ENCODE peak calls at places on chromosomes 12 and 14, in four cellular contexts. One of them, this sample, is unnamed. For H3K4me1, the result is how much of the 10 kb centered on the place peaks cover.

GRCh38 chr12:11794751-11795150 is 145.3 kb downstream of the ETV6 start:
- DNase-seq in left ventricle myocardium inferior: no peak
- DNase-seq in heart left ventricle: no peak
- DNase-seq in PC-9: no peak
- DNase-seq in this sample: no peak

GRCh38 chr12:5063149-5063548 is 19.5 kb downstream of the KCNA5 start:
- DNase-seq in left ventricle myocardium inferior: no peak
- DNase-seq in heart left ventricle: no peak
- DNase-seq in PC-9: no peak
- DNase-seq in this sample: no peak

GRCh38 chr14:72476657-72477499 is 417.0 kb downstream of the DPF3 start:
- DNase-seq in left ventricle myocardium inferior: peak
- DNase-seq in heart left ventricle: peak
- DNase-seq in PC-9: no peak
- DNase-seq in this sample: no peak

GRCh38 chr12:26124491-26125450 is at the start of gene BHLHE41:
- DNase-seq in left ventricle myocardium inferior: peak
- DNase-seq in heart left ventricle: peak
- DNase-seq in PC-9: peak
- DNase-seq in this sample: peak

GRCh38 chr14:36363704-36364103 is 43.3 kb upstream of the MBIP start:
- DNase-seq in left ventricle myocardium inferior: no peak
- DNase-seq in heart left ventricle: no peak
- DNase-seq in PC-9: no peak
- DNase-seq in this sample: no peak

GRCh38 chr14:26870722-26871121 is 272.9 kb upstream of the NOVA1 start:
- DNase-seq in left ventricle myocardium inferior: no peak
- DNase-seq in heart left ventricle: no peak
- DNase-seq in PC-9: no peak
- DNase-seq in this sample: no peak

GRCh38 chr12:52022841-52023181 is 16.1 kb downstream of the TAMALIN start:
- DNase-seq in left ventricle myocardium inferior: no peak
- DNase-seq in heart left ventricle: peak
- DNase-seq in PC-9: peak
- DNase-seq in this sample: no peak

GRCh38 chr14:106442857-106443256 is 916.5 kb downstream of the TMEM121 start:
- DNase-seq in left ventricle myocardium inferior: no peak
- DNase-seq in heart left ventricle: no peak
- DNase-seq in PC-9: no peak
- DNase-seq in this sample: no peak

GRCh38 chr12:124321556-124322270 is 26.8 kb downstream of the RFLNA start:
- DNase-seq in left ventricle myocardium inferior: no peak
- DNase-seq in heart left ventricle: no peak
- DNase-seq in PC-9: no peak
- DNase-seq in this sample: no peak

GRCh38 chr12:50647479-50647878 is 116.4 kb upstream of the ATF1 start:
- DNase-seq in left ventricle myocardium inferior: no peak
- DNase-seq in heart left ventricle: no peak
- DNase-seq in PC-9: peak
- DNase-seq in this sample: peak

GRCh38 chr14:58620011-58620410 is 17.8 kb upstream of the DACT1 start:
- DNase-seq in left ventricle myocardium inferior: no peak
- DNase-seq in heart left ventricle: no peak
- DNase-seq in PC-9: no peak
- DNase-seq in this sample: no peak

GRCh38 chr12:45644521-45644920 is 85.0 kb upstream of the ARID2 start:
- DNase-seq in left ventricle myocardium inferior: no peak
- DNase-seq in heart left ventricle: no peak
- DNase-seq in PC-9: no peak
- DNase-seq in this sample: no peak

GRCh38 chr12:113347107-113347506 is 11.3 kb upstream of the PLBD2 start:
- DNase-seq in left ventricle myocardium inferior: no peak
- DNase-seq in heart left ventricle: no peak
- DNase-seq in PC-9: no peak
- DNase-seq in this sample: no peak

GRCh38 chr12:122137681-122138080 is 36.3 kb downstream of the IL31 start:
- DNase-seq in left ventricle myocardium inferior: no peak
- DNase-seq in heart left ventricle: no peak
- DNase-seq in PC-9: no peak
- DNase-seq in this sample: no peak

GRCh38 chr12:127125607-127126259 is 1141.2 kb upstream of the TMEM132C start:
- DNase-seq in left ventricle myocardium inferior: no peak
- DNase-seq in heart left ventricle: no peak
- DNase-seq in PC-9: peak
- DNase-seq in this sample: no peak

GRCh38 chr12:19419086-19419485 is 20.2 kb upstream of the AEBP2 start:
- DNase-seq in left ventricle myocardium inferior: no peak
- DNase-seq in heart left ventricle: no peak
- DNase-seq in PC-9: no peak
- DNase-seq in this sample: no peak

GRCh38 chr12:112961074-112961473 is 17.2 kb upstream of the OAS2 start:
- DNase-seq in left ventricle myocardium inferior: no peak
- DNase-seq in heart left ventricle: no peak
- DNase-seq in PC-9: no peak
- DNase-seq in this sample: no peak

GRCh38 chr12:114769634-114770033 is 85.7 kb upstream of the TBX3 start:
- DNase-seq in left ventricle myocardium inferior: no peak
- DNase-seq in heart left ventricle: no peak
- DNase-seq in PC-9: no peak
- DNase-seq in this sample: no peak

GRCh38 chr12:115423546-115423987 is 739.6 kb upstream of the TBX3 start:
- DNase-seq in left ventricle myocardium inferior: no peak
- DNase-seq in heart left ventricle: no peak
- DNase-seq in PC-9: no peak
- DNase-seq in this sample: no peak

GRCh38 chr14:92436115-92436776 is 77.3 kb upstream of the RIN3 start:
- DNase-seq in left ventricle myocardium inferior: no peak
- DNase-seq in heart left ventricle: no peak
- DNase-seq in PC-9: no peak
- DNase-seq in this sample: no peak

GRCh38 chr12:38586652-38587219 is 270.2 kb downstream of the ALG10B start:
- DNase-seq in left ventricle myocardium inferior: no peak
- DNase-seq in heart left ventricle: no peak
- DNase-seq in PC-9: no peak
- DNase-seq in this sample: no peak

GRCh38 chr12:38589310-38589632 is 272.7 kb downstream of the ALG10B start:
- DNase-seq in left ventricle myocardium inferior: no peak
- DNase-seq in heart left ventricle: no peak
- DNase-seq in PC-9: no peak
- DNase-seq in this sample: no peak

GRCh38 chr12:38588618-38589309 is 272.2 kb downstream of the ALG10B start:
- DNase-seq in left ventricle myocardium inferior: no peak
- DNase-seq in heart left ventricle: no peak
- DNase-seq in PC-9: no peak
- DNase-seq in this sample: no peak

GRCh38 chr12:38587594-38587993 is 271.0 kb downstream of the ALG10B start:
- DNase-seq in left ventricle myocardium inferior: no peak
- DNase-seq in heart left ventricle: no peak
- DNase-seq in PC-9: no peak
- DNase-seq in this sample: no peak

DNA sequence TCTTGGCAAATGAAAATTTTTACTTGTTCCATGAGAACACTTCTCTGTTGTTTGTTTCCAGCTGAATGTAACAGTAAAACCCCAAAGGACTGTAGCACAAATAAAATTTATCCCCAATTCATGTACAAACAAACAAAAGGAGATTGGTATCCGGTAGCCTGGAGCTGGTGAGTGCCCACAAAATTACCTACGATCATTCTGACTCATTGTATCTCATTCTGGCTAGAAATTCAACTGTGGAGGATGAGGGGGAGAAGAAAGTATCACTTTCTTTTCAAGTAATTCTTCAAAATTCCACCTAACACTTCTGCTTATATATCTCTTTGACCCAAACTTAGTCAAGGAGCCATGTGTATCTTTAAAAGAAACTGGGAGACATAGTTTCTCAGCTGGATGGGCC is 268.5 kb downstream of the ALG10B start:
- DNase-seq in left ventricle myocardium inferior: no peak
- DNase-seq in heart left ventricle: no peak
- DNase-seq in PC-9: no peak
- DNase-seq in this sample: no peak
- H3K4me1 ChIP-seq in left ventricle myocardium inferior: under half
- H3K4me1 ChIP-seq in heart left ventricle: under half
- H3K4me1 ChIP-seq in PC-9: under half
- H3K4me1 ChIP-seq in this sample: under half

DNA sequence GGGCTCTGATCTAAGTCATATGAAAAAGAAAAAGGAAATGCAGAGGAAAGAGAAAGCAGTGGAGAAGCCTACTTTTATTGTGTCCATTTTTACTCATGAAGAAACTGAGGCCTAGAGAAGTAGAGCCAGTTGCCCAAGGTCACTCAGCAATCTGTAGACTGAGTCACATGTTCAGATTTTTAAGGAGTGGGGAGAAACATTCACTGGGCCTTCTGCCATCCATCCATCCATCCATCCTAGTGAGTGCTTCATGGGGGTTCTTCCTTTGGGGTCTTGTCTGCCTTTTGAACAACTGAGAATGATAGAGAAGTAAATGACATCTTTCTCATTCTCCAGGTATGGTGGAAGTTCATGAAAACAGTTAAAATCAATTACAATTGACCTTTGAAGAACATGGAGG is 233.6 kb upstream of the SRRM4 start:
- DNase-seq in left ventricle myocardium inferior: no peak
- DNase-seq in heart left ventricle: no peak
- DNase-seq in PC-9: no peak
- DNase-seq in this sample: no peak
- H3K27ac ChIP-seq in left ventricle myocardium inferior: no peak
- H3K27ac ChIP-seq in heart left ventricle: no peak
- H3K27ac ChIP-seq in PC-9: no peak
- H3K27ac ChIP-seq in this sample: no peak

DNA sequence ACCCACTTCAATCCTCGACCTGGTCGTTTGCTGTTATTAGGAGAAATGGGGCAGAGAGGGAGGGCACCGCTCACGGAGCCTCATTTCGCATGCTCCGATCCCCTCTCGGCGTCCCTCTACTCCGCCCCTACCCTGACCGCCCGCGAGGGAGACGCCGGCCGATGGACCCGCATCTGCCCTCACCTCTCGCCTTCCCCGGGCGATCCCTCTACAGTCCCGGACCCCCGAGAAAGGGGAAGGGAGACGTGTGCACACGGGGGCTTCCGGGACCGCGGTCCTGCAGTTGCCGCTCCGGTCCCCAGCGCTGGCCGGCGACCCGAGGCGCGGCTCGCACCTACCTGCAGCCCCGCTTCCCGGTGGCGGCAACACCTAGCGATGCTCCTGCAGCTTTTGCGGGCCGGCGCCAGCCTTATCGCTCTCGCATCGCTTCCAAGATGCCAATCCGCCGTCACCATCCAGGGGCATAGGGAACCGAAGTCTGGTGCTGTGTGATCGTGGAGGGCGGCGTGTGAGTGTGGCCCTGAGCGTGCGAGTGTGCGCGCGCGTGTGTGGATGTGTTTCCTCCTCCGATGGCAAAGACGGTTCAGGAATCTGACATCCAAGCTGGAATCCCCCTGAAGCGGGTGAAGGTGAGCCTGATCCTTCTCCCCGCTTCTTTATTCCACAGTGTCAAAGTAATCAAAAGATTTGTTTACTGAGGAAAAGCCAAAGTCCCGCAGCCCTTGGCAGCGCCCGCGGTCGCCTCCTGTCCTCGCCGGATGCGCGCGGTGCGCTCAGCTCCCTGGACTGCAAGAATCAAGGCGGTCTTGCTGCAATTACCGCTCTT is 69.1 kb upstream of the USP15 start:
- DNase-seq in left ventricle myocardium inferior: peak
- DNase-seq in heart left ventricle: peak
- DNase-seq in PC-9: no peak
- DNase-seq in this sample: peak
- H3K4me3 ChIP-seq in left ventricle myocardium inferior: peak
- H3K4me3 ChIP-seq in heart left ventricle: peak
- H3K4me3 ChIP-seq in PC-9: no peak
- H3K4me3 ChIP-seq in this sample: peak

DNA sequence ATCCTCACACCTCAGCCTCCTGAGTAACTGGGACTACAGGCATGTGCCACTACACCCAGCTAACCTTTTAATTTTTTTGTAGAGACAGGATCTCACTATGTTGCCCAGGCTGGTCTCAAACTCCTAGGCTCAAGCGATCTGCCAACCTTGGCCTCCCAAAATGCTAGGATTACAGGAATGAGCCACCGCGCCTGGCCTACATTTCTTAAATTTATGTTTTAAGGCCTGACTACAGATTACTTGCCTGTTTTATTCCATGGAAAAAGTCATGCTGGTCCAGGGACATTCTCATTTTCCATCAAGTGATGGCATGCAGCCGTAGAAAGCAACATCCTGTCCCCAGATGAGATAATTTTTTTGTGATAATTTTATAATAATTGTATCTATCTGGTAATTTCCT is 6.1 kb downstream of the CD9 start:
- DNase-seq in left ventricle myocardium inferior: no peak
- DNase-seq in heart left ventricle: no peak
- DNase-seq in PC-9: no peak
- DNase-seq in this sample: no peak
- H3K4me1 ChIP-seq in left ventricle myocardium inferior: half or more
- H3K4me1 ChIP-seq in heart left ventricle: half or more
- H3K4me1 ChIP-seq in PC-9: under half
- H3K4me1 ChIP-seq in this sample: under half

GRCh38 chr12:68070957-68071356 is 81.7 kb downstream of the IFNG-AS1 start:
- DNase-seq in left ventricle myocardium inferior: no peak
- DNase-seq in heart left ventricle: no peak
- DNase-seq in PC-9: no peak
- DNase-seq in this sample: no peak
- H3K27ac ChIP-seq in left ventricle myocardium inferior: no peak
- H3K27ac ChIP-seq in heart left ventricle: no peak
- H3K27ac ChIP-seq in PC-9: no peak
- H3K27ac ChIP-seq in this sample: no peak

GRCh38 chr14:104141621-104142091 is 3.3 kb downstream of the KIF26A start:
- DNase-seq in left ventricle myocardium inferior: no peak
- DNase-seq in heart left ventricle: peak
- DNase-seq in PC-9: no peak
- DNase-seq in this sample: no peak

GRCh38 chr14:104138891-104139459 is 588 bp downstream of the KIF26A start:
- DNase-seq in left ventricle myocardium inferior: peak
- DNase-seq in heart left ventricle: peak
- DNase-seq in PC-9: no peak
- DNase-seq in this sample: peak

GRCh38 chr14:104139460-104140212 is 1.2 kb downstream of the KIF26A start:
- DNase-seq in left ventricle myocardium inferior: peak
- DNase-seq in heart left ventricle: peak
- DNase-seq in PC-9: no peak
- DNase-seq in this sample: peak

GRCh38 chr14:104140463-104141331 is 2.3 kb downstream of the KIF26A start:
- DNase-seq in left ventricle myocardium inferior: no peak
- DNase-seq in heart left ventricle: peak
- DNase-seq in PC-9: no peak
- DNase-seq in this sample: no peak

DNA sequence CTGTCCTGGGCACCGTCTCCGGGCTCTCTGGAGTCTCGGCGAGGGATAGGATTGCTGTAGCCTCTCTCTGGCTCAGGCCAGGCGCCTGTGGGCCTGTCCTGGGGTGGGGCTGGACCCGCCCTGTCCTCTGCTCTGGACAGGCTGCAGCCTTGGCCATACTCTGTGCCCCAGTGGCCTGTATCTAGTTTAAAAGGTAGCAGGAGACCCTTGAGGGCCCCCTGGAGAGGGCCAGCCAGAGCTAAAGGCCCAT is 1.8 kb downstream of the KIF26A start:
- DNase-seq in left ventricle myocardium inferior: peak
- DNase-seq in heart left ventricle: no peak
- DNase-seq in PC-9: no peak
- DNase-seq in this sample: peak
- H3K4me3 ChIP-seq in left ventricle myocardium inferior: peak
- H3K4me3 ChIP-seq in heart left ventricle: peak
- H3K4me3 ChIP-seq in PC-9: no peak
- H3K4me3 ChIP-seq in this sample: no peak